ENCODE peak calls at places on chromosomes 5 and 9, in ten cellular contexts. I, N, L, E, Q, T, D, F, Z and J are unnamed samples.

GRCh38 chr5:120405291-120405864 is 58.7 kb upstream of the PRR16 start:
- DNase-seq in I (peak), N (no peak), L (no peak), E (no peak), Q (no peak), T (no peak), D (no peak), F (peak), Z (peak), J (no peak)

GRCh38 chr9:79962836-79963235 is 391.1 kb downstream of the TLE4 start:
- DNase-seq in I (no peak), N (no peak), L (no peak), E (no peak), Q (no peak), T (no peak), D (no peak), F (no peak), Z (peak), J (no peak)

GRCh38 chr5:158430166-158430828 is 571.4 kb upstream of the CLINT1 start:
- DNase-seq in I (peak), N (no peak), L (no peak), E (no peak), Q (no peak), T (no peak), D (no peak), F (no peak), Z (no peak), J (no peak)

GRCh38 chr9:114397219-114397847 is 9.6 kb upstream of the AKNA start:
- DNase-seq in I (no peak), N (no peak), L (no peak), E (no peak), Q (no peak), T (no peak), D (no peak), F (no peak), Z (no peak), J (no peak)

GRCh38 chr9:114487607-114488300 is 17.5 kb downstream of the WHRN start:
- DNase-seq in I (peak), N (peak), L (peak), E (peak), Q (peak), T (no peak), D (peak), F (peak), Z (peak), J (peak)

GRCh38 chr9:124180557-124180956 is 77.2 kb upstream of the NEK6 start:
- DNase-seq in I (peak), N (no peak), L (peak), E (no peak), Q (peak), T (no peak), D (no peak), F (no peak), Z (peak), J (peak)

GRCh38 chr9:134213508-134214394 is 49.4 kb upstream of the RNU6ATAC start:
- DNase-seq in I (no peak), N (no peak), L (no peak), E (no peak), Q (peak), T (no peak), D (no peak), F (no peak), Z (no peak), J (no peak)

GRCh38 chr5:32625106-32625505 is 39.7 kb downstream of the SUB1 start:
- DNase-seq in I (no peak), N (no peak), L (no peak), E (no peak), Q (no peak), T (no peak), D (no peak), F (no peak), Z (no peak), J (no peak)

GRCh38 chr5:72845889-72846288 is 29.4 kb downstream of the TNPO1 start:
- DNase-seq in I (peak), N (no peak), L (no peak), E (no peak), Q (no peak), T (no peak), D (no peak), F (no peak), Z (no peak), J (no peak)

GRCh38 chr5:55535199-55535905 is 588 bp upstream of the PLPP1 start:
- DNase-seq in I (no peak), N (no peak), L (no peak), E (no peak), Q (no peak), T (no peak), D (no peak), F (no peak), Z (no peak), J (no peak)

GRCh38 chr5:124333295-124333979 is 413.0 kb downstream of the ZNF608 start:
- DNase-seq in I (no peak), N (no peak), L (no peak), E (no peak), Q (no peak), T (no peak), D (no peak), F (no peak), Z (no peak), J (no peak)

GRCh38 chr9:98227883-98228282 is 27.6 kb downstream of the TBC1D2 start:
- DNase-seq in I (no peak), N (no peak), L (no peak), E (no peak), Q (peak), T (no peak), D (no peak), F (no peak), Z (no peak), J (no peak)

GRCh38 chr5:170769236-170769635 is 14.3 kb upstream of the GABRP start:
- DNase-seq in I (no peak), N (no peak), L (no peak), E (no peak), Q (no peak), T (no peak), D (no peak), F (no peak), Z (no peak), J (no peak)

GRCh38 chr9:75700252-75700640 is 190.2 kb upstream of the PCSK5 start:
- DNase-seq in I (no peak), N (no peak), L (no peak), E (no peak), Q (no peak), T (no peak), D (no peak), F (no peak), Z (no peak), J (no peak)

GRCh38 chr5:132011561-132012384 is at the start of gene ACSL6:
- DNase-seq in I (no peak), N (no peak), L (peak), E (no peak), Q (peak), T (no peak), D (no peak), F (no peak), Z (peak), J (no peak)

GRCh38 chr9:91089405-91090131 is 272.1 kb downstream of the AUH start:
- DNase-seq in I (peak), N (no peak), L (peak), E (peak), Q (no peak), T (no peak), D (no peak), F (peak), Z (peak), J (no peak)

GRCh38 chr5:177362871-177363507 is 5.3 kb downstream of the RGS14 start:
- DNase-seq in I (no peak), N (no peak), L (peak), E (no peak), Q (peak), T (peak), D (peak), F (no peak), Z (peak), J (no peak)

GRCh38 chr5:103424453-103425205 is 138.0 kb downstream of the NUDT12 start:
- DNase-seq in I (peak), N (no peak), L (no peak), E (no peak), Q (no peak), T (no peak), D (no peak), F (peak), Z (peak), J (no peak)

GRCh38 chr5:1729641-1730486 is 69.8 kb downstream of the MRPL36 start:
- DNase-seq in I (no peak), N (no peak), L (no peak), E (no peak), Q (no peak), T (no peak), D (peak), F (no peak), Z (no peak), J (no peak)

GRCh38 chr5:95531491-95531890 is 23.3 kb downstream of the SKIC3 start:
- DNase-seq in I (no peak), N (no peak), L (no peak), E (no peak), Q (no peak), T (no peak), D (no peak), F (no peak), Z (no peak), J (no peak)

GRCh38 chr9:19186240-19186639 is 44.3 kb upstream of the DENND4C start:
- DNase-seq in I (peak), N (no peak), L (no peak), E (no peak), Q (no peak), T (no peak), D (no peak), F (no peak), Z (no peak), J (no peak)